ENCODE peak calls at places on chromosomes 12 and 14, in eight cellular contexts. P is hepatocyte, N is upper lobe of left lung, S is testis, Z is right cardiac atrium, Q is upper lobe of right lung, L is mesendoderm, F is uterus. E is an unnamed sample. For H3K4me1, the result is how much of the 10 kb centered on the place peaks cover.

GRCh38 chr12:47268501-47269459 is 189.0 kb upstream of the AMIGO2 start:
- DNase-seq in P (no peak), Z (no peak), N (peak), F (no peak), Q (no peak), L (peak), S (no peak), E (no peak)

GRCh38 chr14:102187044-102187443 is 47.3 kb downstream of the WDR20 start:
- DNase-seq in N (no peak), Z (no peak), L (no peak), S (no peak), P (peak), F (peak), Q (no peak), E (no peak)

GRCh38 chr14:45972416-45972815 is 679.2 kb downstream of the RPL10L start:
- DNase-seq in P (no peak), N (no peak), Q (no peak), F (no peak), L (no peak), Z (no peak), S (no peak), E (no peak)

GRCh38 chr12:252634-253033 is 10.0 kb downstream of the SLC6A13 start:
- DNase-seq in S (no peak), F (no peak), N (no peak), Z (no peak), Q (no peak), P (peak), L (no peak), E (no peak)

GRCh38 chr12:48007206-48007605 is 2.9 kb upstream of the COL2A1 start:
- DNase-seq in F (no peak), Q (no peak), P (no peak), L (no peak), S (no peak), N (no peak), Z (no peak), E (no peak)

GRCh38 chr12:31201382-31201781 is 124.6 kb downstream of the SINHCAF start:
- DNase-seq in N (no peak), S (no peak), P (no peak), F (no peak), Z (no peak), L (no peak), Q (no peak), E (no peak)

GRCh38 chr12:51938744-51939143 is 12.8 kb upstream of the ACVR1B start:
- DNase-seq in F (no peak), Q (no peak), L (no peak), P (no peak), N (peak), S (no peak), Z (no peak), E (no peak)

GRCh38 chr14:71463807-71464206 is 468.4 kb upstream of the RGS6 start:
- DNase-seq in P (no peak), Q (no peak), S (no peak), F (no peak), N (no peak), L (no peak), Z (no peak), E (no peak)

GRCh38 chr12:104133861-104134260 is 4.1 kb downstream of the NFYB start:
- DNase-seq in N (no peak), S (no peak), L (no peak), P (no peak), Q (no peak), Z (no peak), F (no peak), E (no peak)

GRCh38 chr14:94392510-94392935 is 4.1 kb upstream of the SERPINA1 start:
- DNase-seq in L (peak), P (peak), S (peak), F (no peak), Q (peak), Z (no peak), N (no peak), E (no peak)

GRCh38 chr14:101037021-101037817 is 133.7 kb upstream of the RTL1 start:
- DNase-seq in S (no peak), Z (no peak), P (no peak), F (peak), N (no peak), Q (peak), L (peak), E (no peak)

GRCh38 chr14:96904201-96904600 is 107.0 kb downstream of the VRK1 start:
- DNase-seq in P (no peak), Z (no peak), L (no peak), F (no peak), Q (no peak), N (no peak), S (no peak), E (no peak)

GRCh38 chr14:41606249-41607118 is at the start of gene LRFN5:
- DNase-seq in L (peak), N (peak), Q (peak), P (peak), F (peak), S (peak), Z (peak), E (no peak)

GRCh38 chr14:104568620-104569019 is 10.9 kb upstream of the C14orf180 start:
- DNase-seq in P (no peak), Q (no peak), S (no peak), Z (no peak), N (no peak), L (no peak), F (no peak), E (no peak)

GRCh38 chr12:40238221-40238902 is 13.6 kb downstream of the LRRK2 start:
- DNase-seq in P (no peak), Q (no peak), L (no peak), N (no peak), S (no peak), Z (no peak), F (no peak), E (no peak)

GRCh38 chr14:60204104-60204842 is 39.1 kb upstream of the DHRS7 start:
- DNase-seq in N (no peak), S (no peak), Z (no peak), L (no peak), P (no peak), Q (no peak), F (no peak), E (no peak)

GRCh38 chr14:39398382-39398781 is 33.9 kb downstream of the FBXO33 start:
- DNase-seq in F (no peak), N (no peak), Z (no peak), P (no peak), S (no peak), L (no peak), Q (no peak), E (no peak)

GRCh38 chr14:92560106-92560865 is 46.7 kb downstream of the RIN3 start:
- DNase-seq in Q (no peak), N (no peak), L (no peak), F (no peak), Z (no peak), S (peak), P (no peak), E (peak)

GRCh38 chr14:21882226-21882625 is 208.6 kb upstream of the OR4E1 start:
- DNase-seq in P (no peak), F (no peak), S (no peak), N (no peak), L (no peak), Z (no peak), Q (no peak), E (no peak)

GRCh38 chr14:97977711-97978261 is 1180.6 kb downstream of the VRK1 start:
- DNase-seq in F (peak), Z (peak), N (peak), L (no peak), P (peak), S (peak), Q (peak), E (peak)

GRCh38 chr12:21538259-21538658 is 12.2 kb downstream of the SPX start:
- DNase-seq in N (no peak), S (no peak), Q (no peak), L (peak), P (no peak), F (no peak), Z (no peak), E (no peak)

GRCh38 chr12:46839232-46839631 is 13.4 kb upstream of the SLC38A4 start:
- DNase-seq in Q (no peak), P (no peak), N (no peak), L (no peak), F (no peak), Z (no peak), S (no peak), E (no peak)

GRCh38 chr12:104011265-104011664 is 38.7 kb downstream of the GLT8D2 start:
- DNase-seq in N (no peak), Z (no peak), F (no peak), L (no peak), Q (no peak), P (no peak), S (no peak), E (no peak)

GRCh38 chr14:36221097-36221496 is 44.6 kb upstream of the PTCSC3 start:
- DNase-seq in Z (no peak), F (no peak), Q (no peak), N (no peak), L (peak), P (no peak), S (no peak), E (no peak)

GRCh38 chr14:106842687-106843086 is 1316.3 kb downstream of the TMEM121 start:
- DNase-seq in L (no peak), S (peak), N (peak), P (no peak), F (no peak), Z (no peak), Q (no peak), E (no peak)

GRCh38 chr12:74689071-74689655 is 151.5 kb downstream of the ATXN7L3B start:
- DNase-seq in N (no peak), F (no peak), S (no peak), L (peak), Z (no peak), P (peak), Q (no peak), E (peak)

GRCh38 chr14:35158951-35159653 is 36.8 kb downstream of the PRORP start:
- DNase-seq in Z (no peak), N (no peak), Q (no peak), P (peak), S (no peak), F (no peak), L (peak), E (no peak)

GRCh38 chr12:93453633-93454032 is 11.9 kb upstream of the UBE2N start:
- DNase-seq in L (peak), P (no peak), S (no peak), N (no peak), Q (no peak), Z (no peak), F (no peak), E (no peak)

GRCh38 chr12:21774358-21775129 is at the start of gene KCNJ8:
- DNase-seq in F (peak), N (peak), L (peak), P (peak), Z (peak), S (peak), Q (peak), E (peak)

GRCh38 chr14:53692451-53693330 is 263.9 kb downstream of the BMP4 start:
- DNase-seq in N (no peak), F (no peak), Z (no peak), S (no peak), Q (no peak), P (peak), L (no peak), E (no peak)

GRCh38 chr14:60862283-60862682 is 118.6 kb downstream of the TRMT5 start:
- DNase-seq in L (no peak), N (no peak), Z (no peak), F (peak), S (peak), Q (no peak), P (peak), E (no peak)

GRCh38 chr12:991350-992278 is 591 bp downstream of the ERC1 start:
- DNase-seq in L (peak), Z (no peak), Q (no peak), F (peak), N (no peak), P (peak), S (peak), E (peak)

GRCh38 chr14:72812292-72812851 is 81.5 kb downstream of the DPF3 start:
- DNase-seq in Z (peak), N (peak), F (no peak), L (peak), S (no peak), Q (no peak), P (no peak), E (no peak)

GRCh38 chr14:36502558-36503508 is 17.2 kb downstream of the NKX2-1 start:
- DNase-seq in Q (no peak), S (no peak), F (no peak), P (no peak), L (no peak), N (no peak), Z (no peak), E (no peak)

GRCh38 chr12:75708829-75709228 is 197.4 kb upstream of the KRR1 start:
- DNase-seq in Q (no peak), F (no peak), S (no peak), N (no peak), L (no peak), P (no peak), Z (no peak), E (no peak)

GRCh38 chr12:69008510-69008909 is 75.5 kb upstream of the CPM start:
- DNase-seq in Q (no peak), F (no peak), Z (no peak), S (no peak), N (no peak), P (no peak), L (no peak), E (no peak)

DNA sequence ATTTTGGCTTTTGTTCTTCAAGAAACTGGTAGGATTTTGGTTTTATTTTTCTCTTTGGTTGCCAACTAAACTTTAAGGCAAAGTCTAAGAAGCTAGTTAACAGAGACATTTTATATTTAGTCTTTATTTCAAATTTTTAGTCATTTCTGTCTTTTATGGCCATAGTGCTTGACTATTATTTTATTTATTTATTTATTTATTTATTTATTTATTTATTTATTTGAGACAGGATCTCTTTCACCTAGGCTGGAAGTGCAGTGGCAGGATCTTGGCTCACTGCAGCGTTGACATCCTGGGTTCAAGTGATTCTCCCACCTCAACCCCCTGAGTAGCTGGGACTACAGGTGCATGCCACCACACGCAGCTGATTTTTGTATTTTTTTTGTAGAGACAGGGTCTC is 3.1 kb downstream of the MON2 start:
- DNase-seq in N (no peak), F (no peak), P (no peak), Z (no peak), L (no peak), Q (no peak), S (no peak), E (no peak)
- H3K4me3 ChIP-seq in N (no peak), F (no peak), P (no peak), Z (no peak), L (no peak), Q (no peak), S (no peak), E (peak)

DNA sequence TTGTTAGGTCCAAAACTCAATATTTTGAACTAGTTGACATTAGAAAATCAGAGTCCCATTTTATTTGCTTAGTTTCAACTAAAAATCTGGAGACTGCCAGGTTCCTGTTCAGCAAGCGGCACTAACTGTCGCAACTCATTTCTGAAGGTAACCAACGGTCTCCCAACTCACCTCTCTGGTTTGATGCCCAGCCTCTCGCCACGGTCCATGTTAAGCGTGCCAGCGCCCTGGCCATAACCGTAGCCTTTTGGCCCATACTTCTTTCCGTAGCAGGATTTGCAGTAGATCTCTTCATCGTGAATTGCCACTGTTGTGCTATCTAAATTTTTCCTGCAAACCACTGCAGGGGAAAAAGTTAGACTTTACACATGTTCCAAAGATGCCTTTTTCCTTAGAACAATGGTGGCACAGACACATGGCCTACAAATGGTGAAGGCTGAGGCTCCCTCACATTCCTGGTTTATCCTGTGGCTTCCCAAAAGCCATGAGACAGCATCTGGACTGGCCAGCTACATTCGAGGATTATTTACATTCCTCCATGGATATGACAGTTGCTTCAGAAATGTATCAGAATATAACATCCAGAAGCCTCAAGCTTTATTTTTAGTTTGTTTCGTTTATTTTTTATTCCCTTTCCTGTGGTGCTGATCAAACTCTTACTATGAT is 15.7 kb downstream of the CSRP2 start:
- DNase-seq in Q (no peak), F (no peak), N (peak), S (peak), L (no peak), Z (no peak), P (no peak), E (no peak)
- H3K27ac ChIP-seq in Q (no peak), F (no peak), N (no peak), S (no peak), L (no peak), Z (no peak), P (peak), E (no peak)

DNA sequence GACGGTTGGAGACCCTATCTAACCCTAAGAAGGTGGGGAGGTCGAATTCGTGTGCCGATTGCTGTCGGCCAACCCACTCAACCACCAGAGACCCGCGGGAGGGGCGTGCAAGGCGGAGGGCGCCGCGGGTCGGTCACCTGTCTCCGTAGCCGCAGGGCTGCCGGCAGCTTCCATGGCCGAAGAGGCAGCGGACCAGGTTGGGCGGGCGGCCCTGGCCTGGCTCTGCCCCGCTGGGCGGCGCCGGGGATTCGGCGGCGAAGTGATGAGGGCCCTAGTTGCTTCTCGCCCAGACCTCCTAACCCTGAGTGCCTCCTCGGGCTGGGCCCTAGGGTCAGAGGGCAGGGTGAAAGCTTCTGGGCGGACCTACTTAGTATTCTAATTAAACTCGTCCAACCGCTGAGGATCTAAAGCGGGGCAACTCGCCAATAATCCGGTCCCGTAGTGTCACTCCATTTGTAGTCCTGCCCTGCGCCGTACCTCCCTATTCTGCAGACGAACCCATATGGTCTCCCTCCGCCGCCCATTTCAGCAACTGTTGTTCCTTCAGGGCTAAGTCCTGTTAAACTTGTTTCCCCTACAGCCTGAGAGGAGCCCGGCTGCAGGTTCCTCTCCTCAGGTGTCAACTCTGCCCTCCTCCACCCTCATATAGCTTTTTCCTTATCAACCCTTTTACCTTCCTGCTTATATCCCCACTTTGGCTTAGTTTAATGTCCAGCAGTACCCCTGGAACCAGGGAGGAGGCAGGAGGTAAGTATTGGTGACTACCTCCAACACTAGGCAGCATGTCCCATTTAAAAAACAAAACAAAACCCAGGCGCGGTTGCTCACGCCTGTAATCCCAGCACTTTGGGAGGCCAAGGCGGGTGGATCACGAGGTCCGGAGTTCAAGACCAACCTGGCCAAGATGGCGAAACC is at the start of gene PYM1:
- DNase-seq in N (peak), S (peak), P (peak), Z (peak), L (peak), F (peak), Q (peak), E (peak)
- H3K4me1 ChIP-seq in N (half or more), S (under half), P (under half), Z (under half), L (under half), F (under half), Q (under half), E (half or more)

GRCh38 chr14:68633131-68633991 is 159.5 kb downstream of the ZFP36L1 start:
- DNase-seq in L (no peak), P (peak), S (no peak), Z (peak), F (peak), Q (peak), N (no peak), E (no peak)

GRCh38 chr14:68631058-68631690 is 161.7 kb downstream of the ZFP36L1 start:
- DNase-seq in P (no peak), N (no peak), Z (no peak), L (no peak), F (no peak), S (no peak), Q (no peak), E (no peak)

GRCh38 chr14:68632591-68632895 is 160.3 kb downstream of the ZFP36L1 start:
- DNase-seq in P (no peak), F (no peak), Z (no peak), L (no peak), N (no peak), Q (no peak), S (no peak), E (no peak)

GRCh38 chr14:68630611-68631013 is 162.3 kb downstream of the ZFP36L1 start:
- DNase-seq in L (no peak), F (no peak), P (no peak), Q (no peak), S (no peak), Z (no peak), N (no peak), E (no peak)

DNA sequence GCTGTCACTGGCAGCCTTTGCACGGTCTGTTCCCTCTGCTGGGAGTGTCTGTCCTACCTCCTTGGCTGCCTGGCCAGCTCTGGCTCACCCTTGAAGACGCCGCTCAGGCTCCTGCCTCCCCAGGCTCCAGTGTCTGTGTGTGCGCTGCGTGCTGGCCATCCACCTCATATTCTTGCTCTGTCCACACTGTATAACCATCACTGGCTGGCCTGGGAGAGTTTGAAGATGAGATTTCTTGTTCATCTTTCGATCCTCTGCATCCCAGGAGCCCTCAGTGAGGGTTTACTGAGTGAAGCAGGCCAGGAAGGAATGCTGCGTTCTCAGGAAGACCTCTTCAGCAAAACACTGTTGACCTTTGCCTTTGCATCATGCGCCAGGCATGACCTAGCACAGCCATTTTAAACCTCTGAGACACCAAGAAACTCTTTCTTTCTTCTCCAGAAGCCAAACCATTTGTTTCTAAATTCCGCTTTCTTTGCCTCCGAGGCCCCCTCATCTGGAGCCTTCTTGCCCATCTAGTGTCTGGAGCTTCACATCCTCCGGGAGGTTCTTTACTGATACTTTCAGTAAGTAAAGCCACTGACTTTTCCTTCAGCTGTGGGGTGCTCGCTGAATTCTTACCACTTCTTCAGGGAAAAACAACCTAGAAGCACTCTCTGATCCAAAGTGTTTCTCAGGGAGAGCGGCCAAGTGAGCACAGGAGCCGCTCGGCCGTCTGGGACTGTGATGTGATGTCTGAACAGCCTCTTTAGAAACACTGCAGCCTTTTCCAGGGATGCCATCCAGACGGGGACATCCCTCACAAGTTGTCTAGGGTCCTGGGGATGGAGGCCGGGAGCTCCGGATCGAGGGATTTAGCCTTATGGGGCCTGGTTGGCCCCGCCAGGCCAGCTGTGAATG is 160.9 kb downstream of the ZFP36L1 start:
- DNase-seq in N (peak), S (peak), Q (peak), L (no peak), Z (peak), F (peak), P (no peak), E (no peak)
- H3K4me3 ChIP-seq in N (no peak), S (no peak), Q (no peak), L (no peak), Z (no peak), F (no peak), P (no peak), E (no peak)

GRCh38 chr12:123271182-123271491 is 519 bp downstream of the CDK2AP1 start:
- DNase-seq in S (peak), Z (peak), P (peak), F (peak), Q (peak), N (peak), L (peak), E (peak)
- H3K27ac ChIP-seq in S (no peak), Z (peak), P (peak), F (peak), Q (no peak), N (peak), L (peak), E (no peak)

E was measured in CD4-positive, CD25-positive, alpha-beta regulatory T cell.